ENCODE peak calls at places on chromosomes 16 and 17, in seven cellular contexts. One of them, this sample, is unnamed.

GRCh38 chr17:42891539-42892152 is 9.0 kb upstream of the G6PC1 start:
- DNase-seq in heart left ventricle: peak
- DNase-seq in body of pancreas: peak
- DNase-seq in tibial artery: peak
- DNase-seq in endodermal cell: peak
- DNase-seq in uterus: peak
- DNase-seq in suprapubic skin: no peak
- DNase-seq in this sample: peak

GRCh38 chr16:12951392-12951791 is 50.0 kb downstream of the SHISA9 start:
- DNase-seq in endodermal cell: no peak
- DNase-seq in tibial artery: no peak
- DNase-seq in uterus: no peak
- DNase-seq in heart left ventricle: no peak
- DNase-seq in suprapubic skin: no peak
- DNase-seq in body of pancreas: no peak
- DNase-seq in this sample: no peak

GRCh38 chr16:48317614-48318013 is 67.6 kb downstream of the SIAH1 start:
- DNase-seq in endodermal cell: no peak
- DNase-seq in body of pancreas: no peak
- DNase-seq in tibial artery: no peak
- DNase-seq in suprapubic skin: no peak
- DNase-seq in uterus: no peak
- DNase-seq in heart left ventricle: no peak
- DNase-seq in this sample: no peak

GRCh38 chr17:60139438-60140285 is 10.1 kb upstream of the CA4 start:
- DNase-seq in tibial artery: peak
- DNase-seq in endodermal cell: peak
- DNase-seq in suprapubic skin: no peak
- DNase-seq in body of pancreas: peak
- DNase-seq in heart left ventricle: peak
- DNase-seq in uterus: peak
- DNase-seq in this sample: no peak

GRCh38 chr16:73064227-73064995 is 16.5 kb upstream of the ZFHX3 start:
- DNase-seq in suprapubic skin: no peak
- DNase-seq in uterus: no peak
- DNase-seq in body of pancreas: no peak
- DNase-seq in tibial artery: no peak
- DNase-seq in endodermal cell: peak
- DNase-seq in heart left ventricle: no peak
- DNase-seq in this sample: peak

GRCh38 chr17:69802045-69802740 is 272.8 kb upstream of the KCNJ16 start:
- DNase-seq in tibial artery: no peak
- DNase-seq in uterus: no peak
- DNase-seq in endodermal cell: peak
- DNase-seq in suprapubic skin: no peak
- DNase-seq in heart left ventricle: no peak
- DNase-seq in body of pancreas: no peak
- DNase-seq in this sample: no peak

GRCh38 chr16:72560617-72561016 is 388.7 kb upstream of the PMFBP1 start:
- DNase-seq in tibial artery: no peak
- DNase-seq in suprapubic skin: no peak
- DNase-seq in heart left ventricle: no peak
- DNase-seq in body of pancreas: no peak
- DNase-seq in uterus: no peak
- DNase-seq in endodermal cell: no peak
- DNase-seq in this sample: no peak

GRCh38 chr16:9404811-9405210 is 313.4 kb downstream of the HAPSTR1 start:
- DNase-seq in tibial artery: no peak
- DNase-seq in suprapubic skin: no peak
- DNase-seq in heart left ventricle: no peak
- DNase-seq in uterus: no peak
- DNase-seq in body of pancreas: no peak
- DNase-seq in endodermal cell: no peak
- DNase-seq in this sample: no peak

GRCh38 chr17:51559778-51560177 is 299.4 kb downstream of the UTP18 start:
- DNase-seq in heart left ventricle: no peak
- DNase-seq in suprapubic skin: no peak
- DNase-seq in endodermal cell: no peak
- DNase-seq in uterus: no peak
- DNase-seq in body of pancreas: no peak
- DNase-seq in tibial artery: no peak
- DNase-seq in this sample: no peak

GRCh38 chr17:47280072-47280811 is 26.6 kb downstream of the ITGB3 start:
- DNase-seq in uterus: no peak
- DNase-seq in tibial artery: no peak
- DNase-seq in body of pancreas: no peak
- DNase-seq in endodermal cell: peak
- DNase-seq in suprapubic skin: no peak
- DNase-seq in heart left ventricle: no peak
- DNase-seq in this sample: no peak

GRCh38 chr17:28959471-28959871 is 8.2 kb upstream of the PHF12 start:
- DNase-seq in uterus: no peak
- DNase-seq in tibial artery: no peak
- DNase-seq in endodermal cell: no peak
- DNase-seq in heart left ventricle: no peak
- DNase-seq in body of pancreas: no peak
- DNase-seq in suprapubic skin: no peak
- DNase-seq in this sample: no peak

GRCh38 chr16:9849697-9850245 is 332.5 kb downstream of the GRIN2A start:
- DNase-seq in suprapubic skin: no peak
- DNase-seq in tibial artery: no peak
- DNase-seq in heart left ventricle: no peak
- DNase-seq in uterus: no peak
- DNase-seq in endodermal cell: no peak
- DNase-seq in body of pancreas: no peak
- DNase-seq in this sample: no peak

GRCh38 chr16:85554791-85555548 is 58.2 kb upstream of the GSE1 start:
- DNase-seq in uterus: peak
- DNase-seq in body of pancreas: peak
- DNase-seq in tibial artery: peak
- DNase-seq in heart left ventricle: peak
- DNase-seq in suprapubic skin: no peak
- DNase-seq in endodermal cell: no peak
- DNase-seq in this sample: peak

GRCh38 chr17:9239260-9239820 is 218.0 kb downstream of the NTN1 start:
- DNase-seq in endodermal cell: peak
- DNase-seq in heart left ventricle: peak
- DNase-seq in tibial artery: no peak
- DNase-seq in uterus: no peak
- DNase-seq in body of pancreas: peak
- DNase-seq in suprapubic skin: no peak
- DNase-seq in this sample: no peak

GRCh38 chr17:17765359-17765758 is 71.4 kb downstream of the SREBF1 start:
- DNase-seq in suprapubic skin: no peak
- DNase-seq in endodermal cell: no peak
- DNase-seq in body of pancreas: no peak
- DNase-seq in heart left ventricle: no peak
- DNase-seq in uterus: no peak
- DNase-seq in tibial artery: no peak
- DNase-seq in this sample: no peak

GRCh38 chr16:14672403-14672971 is 21.6 kb downstream of the PLA2G10 start:
- DNase-seq in endodermal cell: no peak
- DNase-seq in tibial artery: no peak
- DNase-seq in body of pancreas: peak
- DNase-seq in suprapubic skin: no peak
- DNase-seq in heart left ventricle: no peak
- DNase-seq in uterus: no peak
- DNase-seq in this sample: no peak

GRCh38 chr16:82639666-82640336 is 13.0 kb downstream of the CDH13 start:
- DNase-seq in heart left ventricle: peak
- DNase-seq in suprapubic skin: peak
- DNase-seq in uterus: peak
- DNase-seq in endodermal cell: peak
- DNase-seq in tibial artery: no peak
- DNase-seq in body of pancreas: peak
- DNase-seq in this sample: no peak

GRCh38 chr16:71413341-71413740 is 28.5 kb downstream of the TLE7 start:
- DNase-seq in body of pancreas: no peak
- DNase-seq in endodermal cell: no peak
- DNase-seq in uterus: no peak
- DNase-seq in suprapubic skin: no peak
- DNase-seq in heart left ventricle: no peak
- DNase-seq in tibial artery: no peak
- DNase-seq in this sample: no peak

GRCh38 chr17:70810609-70811008 is 641.3 kb downstream of the KCNJ2 start:
- DNase-seq in uterus: no peak
- DNase-seq in suprapubic skin: no peak
- DNase-seq in body of pancreas: no peak
- DNase-seq in heart left ventricle: no peak
- DNase-seq in endodermal cell: no peak
- DNase-seq in tibial artery: no peak
- DNase-seq in this sample: no peak

GRCh38 chr17:38809828-38810227 is 10.5 kb upstream of the PIP4K2B start:
- DNase-seq in body of pancreas: no peak
- DNase-seq in tibial artery: no peak
- DNase-seq in uterus: no peak
- DNase-seq in suprapubic skin: no peak
- DNase-seq in endodermal cell: no peak
- DNase-seq in heart left ventricle: no peak
- DNase-seq in this sample: no peak

GRCh38 chr17:38815576-38816193 is 9.4 kb downstream of the CWC25 start:
- DNase-seq in uterus: no peak
- DNase-seq in suprapubic skin: no peak
- DNase-seq in heart left ventricle: no peak
- DNase-seq in body of pancreas: no peak
- DNase-seq in tibial artery: no peak
- DNase-seq in endodermal cell: no peak
- DNase-seq in this sample: no peak
- H3K27ac ChIP-seq in uterus: no peak
- H3K27ac ChIP-seq in suprapubic skin: no peak
- H3K27ac ChIP-seq in heart left ventricle: no peak
- H3K27ac ChIP-seq in body of pancreas: no peak
- H3K27ac ChIP-seq in tibial artery: no peak
- H3K27ac ChIP-seq in endodermal cell: no peak
- H3K27ac ChIP-seq in this sample: no peak

GRCh38 chr16:67397812-67398545 is 4.7 kb upstream of the TPPP3 start:
- DNase-seq in endodermal cell: peak
- DNase-seq in suprapubic skin: no peak
- DNase-seq in tibial artery: no peak
- DNase-seq in uterus: no peak
- DNase-seq in heart left ventricle: no peak
- DNase-seq in body of pancreas: no peak
- DNase-seq in this sample: no peak
- TF ChIP-seq CTCF in endodermal cell: no peak
- TF ChIP-seq CTCF in suprapubic skin: peak
- TF ChIP-seq CTCF in tibial artery: no peak
- TF ChIP-seq CTCF in uterus: no peak
- TF ChIP-seq CTCF in heart left ventricle: no peak
- TF ChIP-seq CTCF in body of pancreas: no peak
- TF ChIP-seq CTCF in this sample: no peak

GRCh38 chr16:86994651-86995171 is 322.5 kb downstream of the C16orf95 start:
- DNase-seq in heart left ventricle: no peak
- DNase-seq in uterus: no peak
- DNase-seq in endodermal cell: no peak
- DNase-seq in body of pancreas: no peak
- DNase-seq in tibial artery: no peak
- DNase-seq in suprapubic skin: no peak
- DNase-seq in this sample: peak
- H3K4me3 ChIP-seq in heart left ventricle: no peak
- H3K4me3 ChIP-seq in uterus: no peak
- H3K4me3 ChIP-seq in endodermal cell: no peak
- H3K4me3 ChIP-seq in body of pancreas: no peak
- H3K4me3 ChIP-seq in tibial artery: no peak
- H3K4me3 ChIP-seq in suprapubic skin: no peak
- H3K4me3 ChIP-seq in this sample: no peak

GRCh38 chr17:27564463-27564862 is 66.5 kb upstream of the LGALS9 start:
- DNase-seq in body of pancreas: no peak
- DNase-seq in heart left ventricle: no peak
- DNase-seq in uterus: no peak
- DNase-seq in tibial artery: no peak
- DNase-seq in suprapubic skin: no peak
- DNase-seq in endodermal cell: no peak
- DNase-seq in this sample: no peak

GRCh38 chr17:27566673-27567562 is 64.1 kb upstream of the LGALS9 start:
- DNase-seq in endodermal cell: no peak
- DNase-seq in suprapubic skin: no peak
- DNase-seq in heart left ventricle: no peak
- DNase-seq in body of pancreas: no peak
- DNase-seq in uterus: no peak
- DNase-seq in tibial artery: no peak
- DNase-seq in this sample: no peak

GRCh38 chr17:27568216-27568615 is 62.8 kb upstream of the LGALS9 start:
- DNase-seq in uterus: no peak
- DNase-seq in tibial artery: no peak
- DNase-seq in suprapubic skin: no peak
- DNase-seq in heart left ventricle: no peak
- DNase-seq in endodermal cell: no peak
- DNase-seq in body of pancreas: no peak
- DNase-seq in this sample: no peak

GRCh38 chr17:27567563-27567859 is 63.5 kb upstream of the LGALS9 start:
- DNase-seq in uterus: no peak
- DNase-seq in endodermal cell: no peak
- DNase-seq in body of pancreas: peak
- DNase-seq in heart left ventricle: no peak
- DNase-seq in suprapubic skin: no peak
- DNase-seq in tibial artery: no peak
- DNase-seq in this sample: no peak

DNA sequence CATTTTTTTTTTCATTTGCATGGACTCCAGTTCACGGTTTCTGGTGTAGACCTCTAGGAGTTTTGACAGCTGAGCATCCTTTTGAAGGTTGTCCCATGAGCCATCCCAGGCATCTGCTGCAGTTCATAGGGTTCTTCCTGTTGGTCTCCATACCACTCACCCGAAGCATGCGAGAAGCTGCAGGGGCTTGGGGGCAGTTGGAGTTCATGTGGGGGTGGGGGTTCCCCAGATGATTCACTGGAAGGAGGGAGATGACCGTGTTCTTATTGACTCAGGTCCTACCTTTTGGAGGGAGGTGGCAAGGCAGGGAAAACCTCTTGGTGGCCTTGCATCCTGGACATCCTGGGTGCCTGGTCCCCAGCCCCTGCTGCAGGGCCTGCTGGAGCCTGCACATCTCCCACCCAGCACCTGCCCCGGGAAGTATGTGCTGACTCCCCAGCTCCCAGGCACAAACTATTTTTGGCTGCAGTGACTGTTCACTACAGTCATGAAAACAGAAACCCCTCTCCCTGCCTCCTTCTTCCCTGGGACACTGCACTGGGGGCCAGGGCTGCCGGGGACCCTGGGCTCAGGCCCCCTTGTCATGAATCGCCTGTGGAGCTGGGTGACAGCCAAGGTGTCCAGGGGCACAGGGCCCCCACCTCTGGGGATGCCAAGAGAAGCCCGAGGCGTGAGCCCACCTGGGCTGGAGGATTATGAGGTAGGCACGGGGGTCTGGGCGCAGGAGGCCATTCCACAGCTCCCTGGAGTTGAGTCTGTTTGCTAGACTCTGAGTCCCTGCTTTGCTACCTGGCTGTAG is 64.9 kb upstream of the LGALS9 start:
- DNase-seq in suprapubic skin: no peak
- DNase-seq in heart left ventricle: no peak
- DNase-seq in tibial artery: no peak
- DNase-seq in endodermal cell: no peak
- DNase-seq in body of pancreas: no peak
- DNase-seq in uterus: no peak
- DNase-seq in this sample: no peak
- H3K27ac ChIP-seq in suprapubic skin: no peak
- H3K27ac ChIP-seq in heart left ventricle: peak
- H3K27ac ChIP-seq in tibial artery: no peak
- H3K27ac ChIP-seq in endodermal cell: no peak
- H3K27ac ChIP-seq in body of pancreas: peak
- H3K27ac ChIP-seq in uterus: peak
- H3K27ac ChIP-seq in this sample: no peak